ENCODE peak calls at places on chromosomes 3 and 15, in five cellular contexts. T is hepatic stellate cell, Y is iPS-NIHi11, S is HT-29, V is adipocyte. N is an unnamed sample.
A peak's percentile ranks its signal among the peaks of the same experiment; 100 is the strongest.

GRCh38 chr3:182487621-182488020 is 305.7 kb upstream of the ATP11B start:
- DNase-seq in T (no peak), Y (no peak), S (no peak), V (no peak), N (no peak)

GRCh38 chr3:110814170-110815007 is 257.2 kb upstream of the NECTIN3 start:
- DNase-seq in T (peak; percentile 21), Y (no peak), S (peak; percentile 65), V (peak; percentile 86), N (no peak)

GRCh38 chr3:37162501-37163245 is 11.7 kb downstream of the LRRFIP2 start:
- DNase-seq in T (no peak), Y (no peak), S (no peak), V (peak; percentile 37), N (no peak)

GRCh38 chr3:109023656-109024254 is 70.1 kb upstream of the GUCA1C start:
- DNase-seq in T (peak; percentile 1), Y (peak; percentile 39), S (peak; percentile 77), V (peak; percentile 64), N (no peak)

GRCh38 chr3:30724863-30725262 is 118.5 kb downstream of the TGFBR2 start:
- DNase-seq in T (no peak), Y (no peak), S (no peak), V (no peak), N (no peak)

GRCh38 chr15:51864408-51865056 is 35.1 kb downstream of the TMOD3 start:
- DNase-seq in T (no peak), Y (peak; percentile 40), S (no peak), V (no peak), N (no peak)

GRCh38 chr3:169678122-169678521 is 14.6 kb upstream of the MECOM start:
- DNase-seq in T (no peak), Y (no peak), S (no peak), V (no peak), N (no peak)

GRCh38 chr3:138348950-138349739 is 766 bp downstream of the MRAS start:
- DNase-seq in T (peak; percentile 51), Y (no peak), S (no peak), V (peak; percentile 61), N (no peak)